ENCODE peak calls at places on chromosomes 1 and 21, in seven cellular contexts. B, H, O, A, D, K and Z are unnamed samples.

GRCh38 chr1:38486115-38486514 is 373.5 kb downstream of the RRAGC start:
- DNase-seq in O (no peak), A (no peak), H (no peak), K (no peak), D (no peak), B (no peak), Z (no peak)

GRCh38 chr1:209825591-209826433 is 2.0 kb upstream of the UTP25 start:
- DNase-seq in H (no peak), A (no peak), B (no peak), K (no peak), O (no peak), D (no peak), Z (no peak)

GRCh38 chr1:63592536-63593302 is 492 bp upstream of the PGM1 start:
- DNase-seq in B (no peak), O (peak; percentile 85), H (no peak), D (no peak), K (no peak), A (no peak), Z (no peak)

GRCh38 chr1:217924924-217925323 is 293.8 kb downstream of the SPATA17 start:
- DNase-seq in H (no peak), O (peak; percentile 29), D (no peak), A (no peak), B (no peak), K (no peak), Z (no peak)

GRCh38 chr1:62286778-62287224 is 32.4 kb downstream of the KANK4 start:
- DNase-seq in D (no peak), H (no peak), B (no peak), A (no peak), K (peak; percentile 13), O (peak; percentile 29), Z (no peak)

GRCh38 chr21:19268634-19269138 is 865.1 kb upstream of the TMPRSS15 start:
- DNase-seq in A (no peak), D (no peak), O (no peak), K (no peak), B (no peak), H (no peak), Z (no peak)

GRCh38 chr1:204171751-204172178 is 5.6 kb upstream of the REN start:
- DNase-seq in K (peak; percentile 51), A (no peak), H (no peak), O (peak; percentile 97), B (no peak), D (no peak), Z (no peak)

GRCh38 chr1:68028566-68028965 is 21.9 kb downstream of the DIRAS3 start:
- DNase-seq in H (no peak), A (no peak), O (no peak), B (no peak), D (no peak), K (no peak), Z (no peak)

GRCh38 chr1:8421721-8422120 is 103.8 kb downstream of the SLC45A1 start:
- DNase-seq in A (no peak), D (no peak), B (no peak), O (peak; percentile 25), K (no peak), H (no peak), Z (no peak)

GRCh38 chr1:166925791-166926483 is 49.4 kb downstream of the ILDR2 start:
- DNase-seq in A (no peak), H (no peak), O (peak; percentile 94), K (peak; percentile 95), B (no peak), D (no peak), Z (no peak)

GRCh38 chr1:208256556-208256955 is 12.4 kb upstream of the PLXNA2 start:
- DNase-seq in A (no peak), H (no peak), D (no peak), K (peak; percentile 64), B (no peak), O (no peak), Z (no peak)

GRCh38 chr1:159598196-159598595 is 10.6 kb downstream of the APCS start:
- DNase-seq in K (peak; percentile 97), D (no peak), H (no peak), B (no peak), O (peak; percentile 99), A (no peak), Z (no peak)

GRCh38 chr1:81690881-81691453 is 109.8 kb upstream of the ADGRL2 start:
- DNase-seq in H (no peak), B (no peak), O (no peak), K (no peak), D (no peak), A (no peak), Z (no peak)

GRCh38 chr1:180309338-180309737 is 79.3 kb downstream of the LHX4 start:
- DNase-seq in H (no peak), A (no peak), K (peak; percentile 48), D (no peak), O (peak; percentile 87), B (no peak), Z (no peak)

GRCh38 chr21:29343517-29343916 is 44.8 kb downstream of the BACH1 start:
- DNase-seq in K (peak; percentile 77), D (no peak), O (no peak), H (no peak), B (no peak), A (no peak), Z (no peak)

GRCh38 chr1:234631721-234632125 is 21.7 kb upstream of the IRF2BP2 start:
- DNase-seq in B (no peak), D (no peak), K (peak; percentile 95), A (no peak), H (no peak), O (peak; percentile 95), Z (no peak)

GRCh38 chr1:219963432-219963831 is 35.1 kb upstream of the SLC30A10 start:
- DNase-seq in D (no peak), A (no peak), K (no peak), H (no peak), O (no peak), B (no peak), Z (no peak)

GRCh38 chr21:45089964-45090363 is 15.6 kb downstream of the ADARB1 start:
- DNase-seq in K (no peak), H (no peak), B (no peak), O (no peak), A (no peak), D (no peak), Z (no peak)

GRCh38 chr21:39014751-39015150 is 168.5 kb downstream of the PSMG1 start:
- DNase-seq in O (peak; percentile 80), H (no peak), B (no peak), K (peak; percentile 96), A (no peak), D (no peak), Z (no peak)

GRCh38 chr1:179082308-179083030 is 599 bp downstream of the TOR3A start:
- DNase-seq in O (peak; percentile 39), K (peak; percentile 47), A (peak; percentile 41), H (peak; percentile 29), B (peak; percentile 9), D (no peak), Z (no peak)

GRCh38 chr1:100353988-100354387 is 1.7 kb downstream of the CDC14A start:
- DNase-seq in O (peak; percentile 88), K (peak; percentile 69), D (no peak), A (no peak), B (no peak), H (no peak), Z (no peak)

GRCh38 chr1:198444792-198445191 is 95.7 kb downstream of the ATP6V1G3 start:
- DNase-seq in H (no peak), B (no peak), A (no peak), O (no peak), K (no peak), D (no peak), Z (no peak)

GRCh38 chr21:28540514-28540913 is 452.2 kb downstream of the LTN1 start:
- DNase-seq in A (no peak), B (no peak), H (no peak), K (no peak), D (no peak), O (no peak), Z (no peak)

GRCh38 chr1:14109276-14109635 is 409.3 kb downstream of the PRDM2 start:
- DNase-seq in A (no peak), D (no peak), B (no peak), H (no peak), O (no peak), K (no peak), Z (no peak)

GRCh38 chr1:58903450-58904298 is 119.8 kb upstream of the JUN start:
- DNase-seq in K (peak; percentile 98), A (peak; percentile 69), D (peak; percentile 44), B (peak; percentile 65), O (peak; percentile 90), H (peak; percentile 66), Z (peak; percentile 53)

GRCh38 chr1:218108034-218108433 is 177.1 kb upstream of the RRP15 start:
- DNase-seq in B (no peak), K (no peak), D (no peak), A (no peak), H (no peak), O (no peak), Z (no peak)

GRCh38 chr1:63730211-63730610 is 43.6 kb upstream of the ROR1 start:
- DNase-seq in A (no peak), B (no peak), K (peak; percentile 60), D (no peak), O (peak; percentile 64), H (no peak), Z (no peak)

GRCh38 chr1:235327559-235328270 is at the start of gene ARID4B:
- DNase-seq in D (peak; percentile 63), K (peak; percentile 89), O (no peak), H (peak; percentile 73), B (no peak), A (peak; percentile 65), Z (no peak)